ENCODE peak calls at places on chromosome 11, in five cellular contexts. D is left ventricle myocardium inferior, R is Peyer's patch, N is MM.1S, C is PC-9. U is an unnamed sample. For H3K27me3, the result is how much of the 10 kb centered on the place peaks cover.

GRCh38 chr11:45809456-45810395 is 4.8 kb downstream of the SLC35C1 start:
- DNase-seq in D (no peak), R (no peak), N (no peak), C (no peak), U (no peak)

GRCh38 chr11:102799656-102800339 is 1.8 kb upstream of the MMP1 start:
- DNase-seq in D (no peak), R (no peak), N (no peak), C (no peak), U (no peak)

GRCh38 chr11:69189059-69189458 is 33.3 kb downstream of the SMIM38 start:
- DNase-seq in D (no peak), R (no peak), N (no peak), C (no peak), U (no peak)

GRCh38 chr11:134573857-134574256 is 161.8 kb upstream of the B3GAT1 start:
- DNase-seq in D (no peak), R (no peak), N (no peak), C (no peak), U (no peak)

GRCh38 chr11:11978792-11979486 is 29.5 kb downstream of the DKK3 start:
- DNase-seq in D (peak), R (peak), N (no peak), C (no peak), U (no peak)

GRCh38 chr11:119522609-119523008 is 99.6 kb upstream of the THY1 start:
- DNase-seq in D (no peak), R (no peak), N (no peak), C (no peak), U (no peak)

GRCh38 chr11:36540998-36541397 is 26.8 kb upstream of the RAG1 start:
- DNase-seq in D (peak), R (peak), N (peak), C (no peak), U (no peak)

GRCh38 chr11:71179877-71180276 is 72.5 kb downstream of the SHANK2 start:
- DNase-seq in D (no peak), R (peak), N (no peak), C (no peak), U (no peak)

GRCh38 chr11:82191690-82192089 is 542.0 kb downstream of the FAM181B start:
- DNase-seq in D (no peak), R (no peak), N (no peak), C (no peak), U (no peak)

GRCh38 chr11:63683133-63683991 is 2.1 kb downstream of the RTN3 start:
- DNase-seq in D (no peak), R (no peak), N (no peak), C (no peak), U (no peak)

GRCh38 chr11:70669871-70670683 is 271.7 kb downstream of the CTTN start:
- DNase-seq in D (no peak), R (no peak), N (no peak), C (no peak), U (no peak)

GRCh38 chr11:69293819-69294505 is at the start of gene MYEOV:
- DNase-seq in D (no peak), R (peak), N (peak), C (peak), U (no peak)

GRCh38 chr11:33161120-33162005 is at the start of gene CSTF3:
- DNase-seq in D (peak), R (peak), N (peak), C (peak), U (peak)

GRCh38 chr11:72736452-72737069 is 15.6 kb downstream of the ARAP1 start:
- DNase-seq in D (peak), R (peak), N (no peak), C (peak), U (no peak)

GRCh38 chr11:85749884-85750283 is 61.1 kb downstream of the SYTL2 start:
- DNase-seq in D (no peak), R (no peak), N (no peak), C (no peak), U (no peak)

GRCh38 chr11:36057372-36058045 is 113.6 kb downstream of the LDLRAD3 start:
- DNase-seq in D (no peak), R (no peak), N (no peak), C (no peak), U (no peak)

GRCh38 chr11:46246514-46246913 is 30.9 kb upstream of the CREB3L1 start:
- DNase-seq in D (no peak), R (no peak), N (no peak), C (no peak), U (no peak)

GRCh38 chr11:24406980-24407379 is 89.9 kb upstream of the LUZP2 start:
- DNase-seq in D (no peak), R (no peak), N (no peak), C (no peak), U (no peak)

GRCh38 chr11:119316729-119317591 is at the start of gene MCAM:
- DNase-seq in D (peak), R (no peak), N (no peak), C (no peak), U (no peak)

GRCh38 chr11:61844909-61845565 is 16.9 kb downstream of the FADS2 start:
- DNase-seq in D (no peak), R (no peak), N (no peak), C (no peak), U (no peak)

GRCh38 chr11:72781063-72781312 is 12.9 kb downstream of the STARD10 start:
- DNase-seq in D (no peak), R (no peak), N (no peak), C (peak), U (no peak)

GRCh38 chr11:23236846-23237550 is 376.7 kb upstream of the CCDC179 start:
- DNase-seq in D (no peak), R (no peak), N (no peak), C (no peak), U (no peak)

GRCh38 chr11:134853972-134854371 is 441.9 kb upstream of the B3GAT1 start:
- DNase-seq in D (no peak), R (no peak), N (no peak), C (no peak), U (no peak)

GRCh38 chr11:59069082-59069481 is 17.0 kb upstream of the GLYATL1B start:
- DNase-seq in D (no peak), R (no peak), N (no peak), C (no peak), U (no peak)

GRCh38 chr11:19814421-19814820 is 101.8 kb downstream of the NAV2 start:
- DNase-seq in D (no peak), R (no peak), N (no peak), C (no peak), U (no peak)

GRCh38 chr11:289145-289705 is 299 bp downstream of the PGGHG start:
- DNase-seq in D (no peak), R (no peak), N (no peak), C (no peak), U (no peak)

GRCh38 chr11:104275992-104276391 is 112.0 kb upstream of the PDGFD start:
- DNase-seq in D (no peak), R (no peak), N (no peak), C (no peak), U (no peak)

GRCh38 chr11:34335331-34335730 is 22.5 kb downstream of the ABTB2 start:
- DNase-seq in D (no peak), R (no peak), N (no peak), C (no peak), U (no peak)

GRCh38 chr11:92111291-92111690 is 113.3 kb upstream of the FAT3 start:
- DNase-seq in D (no peak), R (no peak), N (no peak), C (no peak), U (no peak)

GRCh38 chr11:128488471-128488870 is 98.9 kb downstream of the ETS1 start:
- DNase-seq in D (no peak), R (no peak), N (no peak), C (no peak), U (no peak)

GRCh38 chr11:86473991-86474833 is 99.5 kb downstream of the CCDC81 start:
- DNase-seq in D (peak), R (no peak), N (no peak), C (no peak), U (no peak)

GRCh38 chr11:86610559-86611341 is 61.7 kb downstream of the ME3 start:
- DNase-seq in D (no peak), R (no peak), N (no peak), C (no peak), U (no peak)

GRCh38 chr11:128415539-128415938 is 171.8 kb downstream of the ETS1 start:
- DNase-seq in D (no peak), R (no peak), N (peak), C (no peak), U (no peak)

GRCh38 chr11:17558916-17559315 is 11.9 kb downstream of the OTOG start:
- DNase-seq in D (no peak), R (no peak), N (no peak), C (no peak), U (peak)

GRCh38 chr11:100695911-100696310 is 8.8 kb downstream of the ARHGAP42 start:
- DNase-seq in D (no peak), R (no peak), N (no peak), C (no peak), U (no peak)
- H3K27me3 ChIP-seq in D (under half), R (under half), N (under half), C (under half), U (under half)

GRCh38 chr11:57476223-57476882 is 16.0 kb downstream of the RTN4RL2 start:
- DNase-seq in D (peak), R (peak), N (peak), C (no peak), U (no peak)

GRCh38 chr11:57476883-57477506 is 16.7 kb downstream of the RTN4RL2 start:
- DNase-seq in D (no peak), R (peak), N (peak), C (peak), U (no peak)

GRCh38 chr11:57475671-57476222 is 15.4 kb downstream of the RTN4RL2 start:
- DNase-seq in D (no peak), R (no peak), N (peak), C (no peak), U (no peak)

GRCh38 chr11:57478971-57479663 is 18.8 kb downstream of the RTN4RL2 start:
- DNase-seq in D (no peak), R (no peak), N (no peak), C (no peak), U (no peak)

DNA sequence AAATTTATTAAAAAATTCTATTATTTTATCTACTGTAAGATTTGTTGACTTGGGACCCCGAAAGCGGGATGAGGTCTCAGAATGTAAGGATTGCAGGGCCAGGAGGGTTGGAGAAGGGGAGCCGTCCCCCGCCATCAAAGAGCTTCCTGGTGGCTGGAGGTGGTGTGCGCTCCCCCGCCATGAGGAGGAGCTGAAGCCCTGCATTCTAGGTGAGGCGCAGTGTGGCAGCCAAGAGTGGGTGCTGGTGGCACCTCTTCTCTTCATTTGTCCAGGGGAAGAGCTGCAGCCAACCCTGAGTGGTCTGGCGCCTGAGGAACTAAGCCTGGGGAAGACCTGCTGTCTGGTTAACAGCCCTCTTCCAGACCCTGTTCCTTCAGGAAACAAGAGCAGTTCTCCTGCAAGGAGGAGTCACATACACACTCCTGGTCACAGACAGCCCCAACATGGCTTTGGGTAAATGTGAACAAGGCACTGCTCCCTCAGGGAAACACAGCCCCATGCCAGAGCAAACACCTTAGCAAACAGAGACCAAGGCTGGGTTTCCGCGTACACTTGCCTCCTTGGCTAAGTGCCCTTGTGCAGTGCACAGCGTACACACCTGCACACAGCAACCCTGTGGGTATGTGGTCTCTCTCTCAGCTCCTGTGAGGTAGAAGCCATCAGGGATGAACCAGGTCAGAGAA is 17.3 kb downstream of the RTN4RL2 start:
- DNase-seq in D (no peak), R (no peak), N (no peak), C (no peak), U (no peak)
- H3K27ac ChIP-seq in D (no peak), R (no peak), N (no peak), C (no peak), U (no peak)

GRCh38 chr11:41201156-41201555 is 258.3 kb downstream of the LRRC4C start:
- DNase-seq in D (no peak), R (no peak), N (peak), C (peak), U (no peak)
- TF ChIP-seq CTCF in D (peak), R (no peak), N (peak), C (peak), U (peak)

DNA sequence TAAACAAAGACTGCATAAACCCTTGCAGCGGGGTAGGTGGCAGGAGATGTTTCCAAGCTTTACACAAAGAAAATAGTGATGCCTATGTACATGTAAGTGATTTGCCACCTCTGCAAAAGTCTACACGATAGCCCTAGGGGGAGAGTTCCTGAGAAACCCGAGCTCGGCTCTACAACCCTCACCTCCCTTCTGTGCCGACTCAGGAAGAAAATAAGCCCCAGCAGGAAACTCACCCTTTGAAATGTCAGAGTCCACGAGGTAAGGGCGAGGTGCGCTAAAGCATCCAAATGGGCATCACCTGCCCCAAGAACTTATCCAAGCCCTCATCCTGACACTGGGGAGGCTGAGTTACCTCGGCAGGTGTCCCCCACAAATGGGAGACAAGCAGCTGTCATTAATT is 105.0 kb upstream of the KIRREL3 start:
- DNase-seq in D (no peak), R (no peak), N (no peak), C (no peak), U (no peak)
- H3K27me3 ChIP-seq in D (under half), R (under half), N (under half), C (under half), U (under half)

GRCh38 chr11:123212406-123212805 is 17.4 kb upstream of the CLMP start:
- DNase-seq in D (no peak), R (no peak), N (no peak), C (no peak), U (no peak)

GRCh38 chr11:123211134-123211879 is 16.3 kb upstream of the CLMP start:
- DNase-seq in D (no peak), R (no peak), N (no peak), C (no peak), U (no peak)

GRCh38 chr11:123206671-123207421 is 11.8 kb upstream of the CLMP start:
- DNase-seq in D (no peak), R (no peak), N (no peak), C (no peak), U (no peak)

GRCh38 chr11:123211981-123212380 is 16.9 kb upstream of the CLMP start:
- DNase-seq in D (no peak), R (no peak), N (no peak), C (no peak), U (no peak)

GRCh38 chr11:123209591-123209990 is 14.5 kb upstream of the CLMP start:
- DNase-seq in D (no peak), R (no peak), N (no peak), C (no peak), U (no peak)
- H3K27ac ChIP-seq in D (no peak), R (no peak), N (no peak), C (no peak), U (no peak)

GRCh38 chr11:94521684-94522083 is 9.4 kb downstream of the C11orf97 start:
- DNase-seq in D (no peak), R (no peak), N (no peak), C (no peak), U (no peak)
- TF ChIP-seq CTCF in D (peak), R (peak), N (peak), C (peak), U (peak)

DNA sequence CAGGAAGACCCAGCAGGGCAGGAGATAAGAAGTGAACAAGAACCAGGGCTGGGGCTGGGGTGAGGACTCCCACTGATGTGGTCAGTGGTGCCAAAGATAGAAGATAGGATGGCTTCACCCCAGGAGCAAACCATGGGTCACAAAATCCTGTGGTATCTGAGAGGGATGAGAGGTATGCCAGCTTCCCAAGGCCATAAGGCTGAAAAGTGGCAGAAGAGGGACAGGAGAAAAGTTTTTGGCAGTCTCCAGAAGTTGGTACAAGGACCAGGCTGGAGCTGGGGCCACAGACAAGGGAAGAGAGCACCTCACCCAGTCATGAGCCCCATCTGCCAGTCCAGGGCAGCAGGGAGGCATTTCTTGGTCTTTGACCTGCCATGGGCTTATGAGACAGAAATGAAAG is 19.1 kb downstream of the TPBGL start:
- DNase-seq in D (no peak), R (peak), N (no peak), C (no peak), U (peak)
- H3K27me3 ChIP-seq in D (under half), R (under half), N (under half), C (under half), U (under half)

U was measured in RWPE2.